ENCODE peak calls at places on chromosome 19, in eight cellular contexts. One of them, this sample, is unnamed.

GRCh38 chr19:11560404-11560988 is 1.5 kb upstream of the ELOF1 start:
- DNase-seq in stimulated activated CD4-positive, alpha-beta T cell treated with anti-CD3 and anti-CD28 coated beads, Interleukin-15, amount 100 ng/mL, for 1 hour: no peak
- DNase-seq in stimulated activated CD8-positive, alpha-beta memory T cell treated with anti-CD3 and anti-CD28 coated beads, Interleukin-7, amount 100 ng/mL, for 4 hours: peak; percentile 25
- DNase-seq in GM12892: peak; percentile 46
- DNase-seq in prostate gland: peak; percentile 42
- DNase-seq in NCI-H1930: peak; percentile 66
- DNase-seq in activated naive CD8-positive, alpha-beta T cell treated with anti-CD3 and anti-CD28 coated beads for 36 hours: peak; percentile 70
- DNase-seq in HCEC 1CT: peak; percentile 62
- DNase-seq in this sample: no peak

GRCh38 chr19:11160119-11160768 is 4.7 kb upstream of the SPC24 start:
- DNase-seq in stimulated activated CD8-positive, alpha-beta memory T cell treated with anti-CD3 and anti-CD28 coated beads, Interleukin-7, amount 100 ng/mL, for 4 hours: no peak
- DNase-seq in stimulated activated CD4-positive, alpha-beta T cell treated with anti-CD3 and anti-CD28 coated beads, Interleukin-15, amount 100 ng/mL, for 1 hour: no peak
- DNase-seq in prostate gland: no peak
- DNase-seq in GM12892: no peak
- DNase-seq in NCI-H1930: no peak
- DNase-seq in activated naive CD8-positive, alpha-beta T cell treated with anti-CD3 and anti-CD28 coated beads for 36 hours: no peak
- DNase-seq in HCEC 1CT: no peak
- DNase-seq in this sample: no peak

GRCh38 chr19:3275068-3275582 is 50.7 kb downstream of the CELF5 start:
- DNase-seq in NCI-H1930: peak; percentile 27
- DNase-seq in GM12892: peak; percentile 70
- DNase-seq in HCEC 1CT: no peak
- DNase-seq in stimulated activated CD8-positive, alpha-beta memory T cell treated with anti-CD3 and anti-CD28 coated beads, Interleukin-7, amount 100 ng/mL, for 4 hours: peak; percentile 11
- DNase-seq in prostate gland: no peak
- DNase-seq in stimulated activated CD4-positive, alpha-beta T cell treated with anti-CD3 and anti-CD28 coated beads, Interleukin-15, amount 100 ng/mL, for 1 hour: no peak
- DNase-seq in activated naive CD8-positive, alpha-beta T cell treated with anti-CD3 and anti-CD28 coated beads for 36 hours: peak; percentile 52
- DNase-seq in this sample: peak; percentile 64

GRCh38 chr19:48636859-48637448 is at the start of gene DBP:
- DNase-seq in prostate gland: no peak
- DNase-seq in HCEC 1CT: no peak
- DNase-seq in GM12892: no peak
- DNase-seq in stimulated activated CD4-positive, alpha-beta T cell treated with anti-CD3 and anti-CD28 coated beads, Interleukin-15, amount 100 ng/mL, for 1 hour: no peak
- DNase-seq in NCI-H1930: peak; percentile 77
- DNase-seq in stimulated activated CD8-positive, alpha-beta memory T cell treated with anti-CD3 and anti-CD28 coated beads, Interleukin-7, amount 100 ng/mL, for 4 hours: no peak
- DNase-seq in activated naive CD8-positive, alpha-beta T cell treated with anti-CD3 and anti-CD28 coated beads for 36 hours: no peak
- DNase-seq in this sample: no peak

GRCh38 chr19:45779231-45780145 is 2.8 kb downstream of the DMPK start:
- DNase-seq in NCI-H1930: no peak
- DNase-seq in prostate gland: peak; percentile 90
- DNase-seq in activated naive CD8-positive, alpha-beta T cell treated with anti-CD3 and anti-CD28 coated beads for 36 hours: peak; percentile 90
- DNase-seq in stimulated activated CD4-positive, alpha-beta T cell treated with anti-CD3 and anti-CD28 coated beads, Interleukin-15, amount 100 ng/mL, for 1 hour: peak; percentile 50
- DNase-seq in GM12892: peak; percentile 94
- DNase-seq in HCEC 1CT: peak; percentile 52
- DNase-seq in stimulated activated CD8-positive, alpha-beta memory T cell treated with anti-CD3 and anti-CD28 coated beads, Interleukin-7, amount 100 ng/mL, for 4 hours: peak; percentile 64
- DNase-seq in this sample: peak; percentile 96

GRCh38 chr19:10352764-10353671 is 13.6 kb upstream of the ICAM3 start:
- DNase-seq in stimulated activated CD8-positive, alpha-beta memory T cell treated with anti-CD3 and anti-CD28 coated beads, Interleukin-7, amount 100 ng/mL, for 4 hours: no peak
- DNase-seq in prostate gland: no peak
- DNase-seq in GM12892: peak; percentile 13
- DNase-seq in HCEC 1CT: no peak
- DNase-seq in NCI-H1930: no peak
- DNase-seq in stimulated activated CD4-positive, alpha-beta T cell treated with anti-CD3 and anti-CD28 coated beads, Interleukin-15, amount 100 ng/mL, for 1 hour: no peak
- DNase-seq in activated naive CD8-positive, alpha-beta T cell treated with anti-CD3 and anti-CD28 coated beads for 36 hours: no peak
- DNase-seq in this sample: no peak

GRCh38 chr19:58552655-58553054 is 2.2 kb downstream of the CHMP2A start:
- DNase-seq in GM12892: no peak
- DNase-seq in prostate gland: no peak
- DNase-seq in stimulated activated CD8-positive, alpha-beta memory T cell treated with anti-CD3 and anti-CD28 coated beads, Interleukin-7, amount 100 ng/mL, for 4 hours: no peak
- DNase-seq in stimulated activated CD4-positive, alpha-beta T cell treated with anti-CD3 and anti-CD28 coated beads, Interleukin-15, amount 100 ng/mL, for 1 hour: no peak
- DNase-seq in activated naive CD8-positive, alpha-beta T cell treated with anti-CD3 and anti-CD28 coated beads for 36 hours: no peak
- DNase-seq in NCI-H1930: no peak
- DNase-seq in HCEC 1CT: no peak
- DNase-seq in this sample: no peak

GRCh38 chr19:46571495-46571894 is 29.6 kb upstream of the CALM3 start:
- DNase-seq in NCI-H1930: no peak
- DNase-seq in stimulated activated CD8-positive, alpha-beta memory T cell treated with anti-CD3 and anti-CD28 coated beads, Interleukin-7, amount 100 ng/mL, for 4 hours: no peak
- DNase-seq in stimulated activated CD4-positive, alpha-beta T cell treated with anti-CD3 and anti-CD28 coated beads, Interleukin-15, amount 100 ng/mL, for 1 hour: no peak
- DNase-seq in GM12892: no peak
- DNase-seq in activated naive CD8-positive, alpha-beta T cell treated with anti-CD3 and anti-CD28 coated beads for 36 hours: peak; percentile 18
- DNase-seq in prostate gland: no peak
- DNase-seq in HCEC 1CT: no peak
- DNase-seq in this sample: no peak

GRCh38 chr19:52670046-52670445 is 31.9 kb upstream of the ZNF83 start:
- DNase-seq in stimulated activated CD4-positive, alpha-beta T cell treated with anti-CD3 and anti-CD28 coated beads, Interleukin-15, amount 100 ng/mL, for 1 hour: no peak
- DNase-seq in HCEC 1CT: no peak
- DNase-seq in NCI-H1930: no peak
- DNase-seq in GM12892: no peak
- DNase-seq in stimulated activated CD8-positive, alpha-beta memory T cell treated with anti-CD3 and anti-CD28 coated beads, Interleukin-7, amount 100 ng/mL, for 4 hours: no peak
- DNase-seq in activated naive CD8-positive, alpha-beta T cell treated with anti-CD3 and anti-CD28 coated beads for 36 hours: no peak
- DNase-seq in prostate gland: no peak
- DNase-seq in this sample: no peak

GRCh38 chr19:28567834-28568233 is 645.1 kb downstream of the UQCRFS1 start:
- DNase-seq in prostate gland: no peak
- DNase-seq in stimulated activated CD4-positive, alpha-beta T cell treated with anti-CD3 and anti-CD28 coated beads, Interleukin-15, amount 100 ng/mL, for 1 hour: no peak
- DNase-seq in HCEC 1CT: no peak
- DNase-seq in NCI-H1930: no peak
- DNase-seq in stimulated activated CD8-positive, alpha-beta memory T cell treated with anti-CD3 and anti-CD28 coated beads, Interleukin-7, amount 100 ng/mL, for 4 hours: no peak
- DNase-seq in GM12892: no peak
- DNase-seq in activated naive CD8-positive, alpha-beta T cell treated with anti-CD3 and anti-CD28 coated beads for 36 hours: no peak
- DNase-seq in this sample: no peak

GRCh38 chr19:38842439-38843174 is 7.2 kb downstream of the HNRNPL start:
- DNase-seq in stimulated activated CD4-positive, alpha-beta T cell treated with anti-CD3 and anti-CD28 coated beads, Interleukin-15, amount 100 ng/mL, for 1 hour: peak; percentile 26
- DNase-seq in GM12892: no peak
- DNase-seq in activated naive CD8-positive, alpha-beta T cell treated with anti-CD3 and anti-CD28 coated beads for 36 hours: peak; percentile 70
- DNase-seq in prostate gland: no peak
- DNase-seq in HCEC 1CT: no peak
- DNase-seq in stimulated activated CD8-positive, alpha-beta memory T cell treated with anti-CD3 and anti-CD28 coated beads, Interleukin-7, amount 100 ng/mL, for 4 hours: peak; percentile 51
- DNase-seq in NCI-H1930: no peak
- DNase-seq in this sample: no peak

GRCh38 chr19:10758978-10759377 is 41.1 kb downstream of the DNM2 start:
- DNase-seq in activated naive CD8-positive, alpha-beta T cell treated with anti-CD3 and anti-CD28 coated beads for 36 hours: no peak
- DNase-seq in stimulated activated CD8-positive, alpha-beta memory T cell treated with anti-CD3 and anti-CD28 coated beads, Interleukin-7, amount 100 ng/mL, for 4 hours: no peak
- DNase-seq in stimulated activated CD4-positive, alpha-beta T cell treated with anti-CD3 and anti-CD28 coated beads, Interleukin-15, amount 100 ng/mL, for 1 hour: no peak
- DNase-seq in NCI-H1930: no peak
- DNase-seq in GM12892: no peak
- DNase-seq in prostate gland: no peak
- DNase-seq in HCEC 1CT: no peak
- DNase-seq in this sample: no peak

GRCh38 chr19:46728208-46728607 is 11.3 kb upstream of the PRKD2 start:
- DNase-seq in activated naive CD8-positive, alpha-beta T cell treated with anti-CD3 and anti-CD28 coated beads for 36 hours: no peak
- DNase-seq in prostate gland: no peak
- DNase-seq in stimulated activated CD8-positive, alpha-beta memory T cell treated with anti-CD3 and anti-CD28 coated beads, Interleukin-7, amount 100 ng/mL, for 4 hours: no peak
- DNase-seq in NCI-H1930: no peak
- DNase-seq in stimulated activated CD4-positive, alpha-beta T cell treated with anti-CD3 and anti-CD28 coated beads, Interleukin-15, amount 100 ng/mL, for 1 hour: no peak
- DNase-seq in GM12892: no peak
- DNase-seq in HCEC 1CT: no peak
- DNase-seq in this sample: no peak

GRCh38 chr19:29111581-29111980 is 101.4 kb downstream of the UQCRFS1 start:
- DNase-seq in stimulated activated CD4-positive, alpha-beta T cell treated with anti-CD3 and anti-CD28 coated beads, Interleukin-15, amount 100 ng/mL, for 1 hour: no peak
- DNase-seq in NCI-H1930: no peak
- DNase-seq in GM12892: no peak
- DNase-seq in stimulated activated CD8-positive, alpha-beta memory T cell treated with anti-CD3 and anti-CD28 coated beads, Interleukin-7, amount 100 ng/mL, for 4 hours: no peak
- DNase-seq in HCEC 1CT: no peak
- DNase-seq in activated naive CD8-positive, alpha-beta T cell treated with anti-CD3 and anti-CD28 coated beads for 36 hours: no peak
- DNase-seq in prostate gland: no peak
- DNase-seq in this sample: no peak

GRCh38 chr19:33797821-33798633 is 1.4 kb downstream of the KCTD15 start:
- DNase-seq in stimulated activated CD8-positive, alpha-beta memory T cell treated with anti-CD3 and anti-CD28 coated beads, Interleukin-7, amount 100 ng/mL, for 4 hours: no peak
- DNase-seq in activated naive CD8-positive, alpha-beta T cell treated with anti-CD3 and anti-CD28 coated beads for 36 hours: peak; percentile 18
- DNase-seq in HCEC 1CT: no peak
- DNase-seq in prostate gland: no peak
- DNase-seq in stimulated activated CD4-positive, alpha-beta T cell treated with anti-CD3 and anti-CD28 coated beads, Interleukin-15, amount 100 ng/mL, for 1 hour: no peak
- DNase-seq in GM12892: no peak
- DNase-seq in NCI-H1930: no peak
- DNase-seq in this sample: no peak

GRCh38 chr19:18191640-18192062 is 1.4 kb upstream of the MPV17L2 start:
- DNase-seq in HCEC 1CT: no peak
- DNase-seq in activated naive CD8-positive, alpha-beta T cell treated with anti-CD3 and anti-CD28 coated beads for 36 hours: no peak
- DNase-seq in NCI-H1930: no peak
- DNase-seq in stimulated activated CD4-positive, alpha-beta T cell treated with anti-CD3 and anti-CD28 coated beads, Interleukin-15, amount 100 ng/mL, for 1 hour: no peak
- DNase-seq in stimulated activated CD8-positive, alpha-beta memory T cell treated with anti-CD3 and anti-CD28 coated beads, Interleukin-7, amount 100 ng/mL, for 4 hours: no peak
- DNase-seq in GM12892: no peak
- DNase-seq in prostate gland: no peak
- DNase-seq in this sample: no peak

GRCh38 chr19:1252221-1252817 is 3.9 kb downstream of the MIDN start:
- DNase-seq in stimulated activated CD4-positive, alpha-beta T cell treated with anti-CD3 and anti-CD28 coated beads, Interleukin-15, amount 100 ng/mL, for 1 hour: peak; percentile 47
- DNase-seq in GM12892: no peak
- DNase-seq in activated naive CD8-positive, alpha-beta T cell treated with anti-CD3 and anti-CD28 coated beads for 36 hours: peak; percentile 83
- DNase-seq in HCEC 1CT: peak; percentile 93
- DNase-seq in NCI-H1930: no peak
- DNase-seq in prostate gland: peak; percentile 94
- DNase-seq in stimulated activated CD8-positive, alpha-beta memory T cell treated with anti-CD3 and anti-CD28 coated beads, Interleukin-7, amount 100 ng/mL, for 4 hours: peak; percentile 65
- DNase-seq in this sample: no peak

GRCh38 chr19:13547102-13547501 is 40.8 kb upstream of the CACNA1A start:
- DNase-seq in stimulated activated CD8-positive, alpha-beta memory T cell treated with anti-CD3 and anti-CD28 coated beads, Interleukin-7, amount 100 ng/mL, for 4 hours: no peak
- DNase-seq in prostate gland: no peak
- DNase-seq in activated naive CD8-positive, alpha-beta T cell treated with anti-CD3 and anti-CD28 coated beads for 36 hours: no peak
- DNase-seq in GM12892: no peak
- DNase-seq in HCEC 1CT: no peak
- DNase-seq in stimulated activated CD4-positive, alpha-beta T cell treated with anti-CD3 and anti-CD28 coated beads, Interleukin-15, amount 100 ng/mL, for 1 hour: no peak
- DNase-seq in NCI-H1930: no peak
- DNase-seq in this sample: no peak

GRCh38 chr19:9995079-9995478 is 15.2 kb downstream of the COL5A3 start:
- DNase-seq in NCI-H1930: no peak
- DNase-seq in HCEC 1CT: no peak
- DNase-seq in GM12892: no peak
- DNase-seq in stimulated activated CD8-positive, alpha-beta memory T cell treated with anti-CD3 and anti-CD28 coated beads, Interleukin-7, amount 100 ng/mL, for 4 hours: no peak
- DNase-seq in prostate gland: no peak
- DNase-seq in stimulated activated CD4-positive, alpha-beta T cell treated with anti-CD3 and anti-CD28 coated beads, Interleukin-15, amount 100 ng/mL, for 1 hour: no peak
- DNase-seq in activated naive CD8-positive, alpha-beta T cell treated with anti-CD3 and anti-CD28 coated beads for 36 hours: no peak
- DNase-seq in this sample: no peak

This sample was measured in GM12891.